ENCODE peak calls at places on chromosomes 3 and 15, in four cellular contexts. Y is HCT116, T is HepG2, J is K562. R is an unnamed sample.

GRCh38 chr15:67201136-67201535 is 53.3 kb downstream of the AAGAB start:
- DNase-seq in T (no peak), Y (no peak), J (no peak), R (no peak)

GRCh38 chr15:75043509-75044257 is 20.3 kb downstream of the PPCDC start:
- DNase-seq in T (peak), Y (no peak), J (peak), R (no peak)

GRCh38 chr15:64979252-64979710 is 10.4 kb downstream of the SPG21 start:
- DNase-seq in J (no peak), T (no peak), Y (no peak), R (no peak)

GRCh38 chr3:195895078-195895899 is 13.1 kb downstream of the TNK2 start:
- DNase-seq in T (peak), J (peak), Y (peak), R (peak)

GRCh38 chr15:29571728-29572454 is 250.4 kb downstream of the TJP1 start:
- DNase-seq in Y (no peak), T (no peak), J (no peak), R (peak)

GRCh38 chr3:188306435-188306980 is 152.6 kb downstream of the LPP start:
- DNase-seq in J (no peak), Y (no peak), T (no peak), R (no peak)

GRCh38 chr15:100115711-100116090 is 226.1 kb downstream of the ADAMTS17 start:
- DNase-seq in T (no peak), J (no peak), Y (no peak), R (no peak)

GRCh38 chr3:82262193-82262592 is 500.7 kb upstream of the GBE1 start:
- DNase-seq in T (no peak), J (no peak), Y (no peak), R (no peak)

GRCh38 chr3:111589303-111590095 is 5.6 kb downstream of the ZBED2 start:
- DNase-seq in T (no peak), Y (no peak), J (no peak), R (peak)

GRCh38 chr15:36291501-36291900 is 287.9 kb upstream of the CDIN1 start:
- DNase-seq in J (no peak), T (no peak), Y (no peak), R (no peak)

GRCh38 chr3:4297486-4297885 is 5.7 kb upstream of the SETMAR start:
- DNase-seq in Y (no peak), J (no peak), T (no peak), R (no peak)

GRCh38 chr3:4565806-4566501 is 72.8 kb downstream of the ITPR1 start:
- DNase-seq in Y (no peak), J (no peak), T (peak), R (no peak)

GRCh38 chr15:23565395-23566069 is at the start of gene MKRN3:
- DNase-seq in T (peak), J (peak), Y (peak), R (peak)

GRCh38 chr15:96066852-96067490 is 263.5 kb upstream of the NR2F2 start:
- DNase-seq in T (no peak), Y (no peak), J (peak), R (no peak)

GRCh38 chr15:86743283-86743903 is 663.7 kb downstream of the AGBL1 start:
- DNase-seq in T (peak), J (peak), Y (no peak), R (peak)

DNA sequence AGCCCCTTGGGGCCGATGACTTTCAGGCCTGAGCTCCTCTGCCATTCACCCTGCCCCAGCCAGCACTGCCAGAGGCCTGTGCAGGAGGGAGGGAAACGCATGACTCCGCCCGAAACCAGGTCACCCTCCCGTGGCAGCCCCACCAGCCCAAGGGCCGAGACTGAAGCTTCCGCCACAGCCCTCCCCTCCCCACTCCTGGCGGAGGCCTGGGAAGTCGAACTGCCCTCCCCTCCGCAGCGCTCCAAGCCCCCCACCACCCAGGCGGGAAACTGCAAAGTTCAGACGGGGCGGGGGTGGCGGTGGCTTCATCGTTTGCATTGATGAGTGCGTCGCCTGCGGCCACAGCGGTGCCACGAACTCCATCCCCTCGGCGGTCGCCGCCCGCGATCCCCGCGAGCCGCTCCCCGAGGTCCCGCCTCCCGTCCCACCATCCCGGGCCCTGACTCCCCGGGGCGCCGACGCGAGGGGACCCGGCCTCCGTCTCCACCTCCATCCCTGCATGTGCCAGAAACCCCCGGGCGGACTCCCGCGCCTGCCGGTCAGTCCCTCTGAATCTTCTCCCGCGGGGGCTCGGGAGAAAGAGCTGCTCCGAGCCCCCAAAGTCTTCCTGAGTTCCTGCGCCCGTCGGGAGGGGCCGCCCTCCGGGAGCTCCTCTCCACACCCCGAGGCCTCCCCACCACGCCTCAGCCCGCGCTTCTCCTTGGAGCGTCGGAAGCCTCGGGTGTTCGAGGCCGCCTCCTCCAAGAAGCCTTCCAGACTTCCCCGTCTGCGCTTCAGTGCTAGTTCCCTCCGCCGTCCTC is 706 bp downstream of the MELTF start:
- DNase-seq in J (peak), Y (no peak), T (no peak), R (peak)
- TF ChIP-seq ELF1 in J (no peak), Y (no peak), T (no peak), R (no peak)

DNA sequence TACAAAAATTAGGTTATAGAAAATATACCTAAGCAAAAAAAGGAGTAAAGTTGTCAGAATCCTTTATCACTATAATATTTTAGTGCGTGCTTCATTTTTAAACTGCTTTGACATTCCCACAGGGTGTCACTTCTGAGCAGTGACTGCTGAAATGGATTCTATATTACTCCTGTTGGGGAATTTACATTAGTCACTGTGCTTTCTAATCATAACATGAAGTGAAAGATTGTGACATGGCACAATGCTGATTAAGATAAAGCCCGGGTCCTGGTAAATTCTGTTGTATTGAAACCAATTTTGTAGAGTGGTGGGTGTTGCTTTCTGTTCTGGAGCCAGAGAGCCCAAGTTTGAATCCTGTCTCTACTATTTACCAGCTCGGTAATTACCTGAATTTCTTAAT is 36.4 kb upstream of the EHHADH start:
- DNase-seq in Y (no peak), T (no peak), J (no peak), R (no peak)
- TF ChIP-seq ELF1 in Y (no peak), T (no peak), J (no peak), R (no peak)

GRCh38 chr3:37819591-37819990 is 42.1 kb upstream of the CTDSPL start:
- DNase-seq in J (no peak), Y (no peak), T (no peak), R (peak)
- TF ChIP-seq ELF1 in J (no peak), Y (no peak), T (no peak), R (no peak)

GRCh38 chr15:89121414-89121813 is 33.2 kb downstream of the ABHD2 start:
- DNase-seq in Y (no peak), T (peak), J (no peak), R (no peak)
- TF ChIP-seq ELF1 in Y (no peak), T (no peak), J (no peak), R (no peak)

GRCh38 chr3:171996178-171996817 is 43.1 kb upstream of the FNDC3B start:
- DNase-seq in Y (no peak), T (no peak), J (no peak), R (no peak)

GRCh38 chr3:171995486-171995885 is 43.9 kb upstream of the FNDC3B start:
- DNase-seq in T (no peak), Y (no peak), J (no peak), R (no peak)

GRCh38 chr3:171991166-171991565 is 48.2 kb upstream of the FNDC3B start:
- DNase-seq in Y (no peak), J (no peak), T (peak), R (no peak)

DNA sequence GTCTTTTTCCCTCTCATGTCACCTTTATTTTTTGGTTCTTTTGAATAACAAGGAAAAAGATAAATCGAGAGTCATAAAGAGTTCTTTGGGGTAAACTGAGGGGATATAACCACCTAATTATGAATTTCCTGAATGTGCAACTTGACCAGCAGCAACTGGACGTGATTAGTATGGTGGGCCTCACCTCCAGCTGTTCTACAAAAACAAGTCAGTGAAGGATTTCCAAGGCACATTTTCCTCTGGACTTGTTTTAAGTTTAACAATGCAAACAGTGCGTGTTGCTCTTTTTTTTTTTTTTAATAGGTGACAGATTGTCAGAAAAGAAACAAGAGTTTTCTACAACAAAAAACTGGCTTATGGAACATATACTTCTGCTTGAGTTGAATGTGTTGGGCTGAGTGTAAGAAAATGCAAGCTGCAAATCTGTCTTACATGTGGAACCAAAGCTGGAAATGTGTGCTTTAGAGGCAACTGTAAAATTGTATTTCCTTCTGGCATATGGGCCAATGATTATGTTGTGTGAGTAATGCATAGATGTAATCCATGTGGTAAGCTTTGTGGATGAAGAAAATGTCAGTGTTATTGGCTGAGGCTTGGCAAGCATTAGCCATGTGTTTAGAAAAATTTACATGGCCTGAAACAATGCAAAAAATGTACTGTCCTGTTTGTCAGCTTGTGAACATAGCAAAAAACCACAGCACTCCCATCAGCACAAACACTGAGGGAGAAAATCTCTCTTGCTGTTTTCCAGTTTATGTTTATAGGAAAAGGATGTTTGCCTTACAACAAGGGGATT is 44.5 kb upstream of the FNDC3B start:
- DNase-seq in J (no peak), Y (no peak), T (peak), R (no peak)
- TF ChIP-seq ELF1 in J (no peak), Y (no peak), T (no peak), R (no peak)

R was measured in SK-N-SH.